ENCODE peak calls at places on chromosomes 6 and 20, in eight cellular contexts. C, D, V, S, Q, O, N and Z are unnamed samples.

GRCh38 chr20:25177890-25178321 is 17.6 kb upstream of the ENTPD6 start:
- DNase-seq in Q (no peak), S (peak; percentile 29), V (no peak), N (peak; percentile 7), C (no peak), D (no peak), O (no peak), Z (peak; percentile 78)

GRCh38 chr20:62875419-62876355 is 14.1 kb upstream of the TCFL5 start:
- DNase-seq in S (peak; percentile 82), D (no peak), O (no peak), V (peak; percentile 79), Q (no peak), N (peak; percentile 78), C (peak; percentile 63), Z (peak; percentile 86)

GRCh38 chr6:56713285-56713684 is 70.6 kb upstream of the DST start:
- DNase-seq in D (no peak), S (peak; percentile 80), C (no peak), N (peak; percentile 84), V (no peak), Q (no peak), O (no peak), Z (peak; percentile 86)

GRCh38 chr6:33105916-33106871 is 30.4 kb downstream of the HLA-DPB1 start:
- DNase-seq in Q (no peak), S (no peak), N (no peak), V (no peak), O (no peak), D (no peak), C (no peak), Z (no peak)

GRCh38 chr6:100472674-100473073 is 8.0 kb upstream of the SIM1 start:
- DNase-seq in N (no peak), D (no peak), C (no peak), S (peak; percentile 35), O (no peak), Q (no peak), V (no peak), Z (peak; percentile 54)

GRCh38 chr6:40950986-40951730 is 87.9 kb downstream of the UNC5CL start:
- DNase-seq in O (no peak), S (no peak), C (no peak), D (no peak), V (no peak), N (no peak), Q (no peak), Z (peak; percentile 54)

GRCh38 chr20:61556116-61556515 is 304.1 kb downstream of the CDH4 start:
- DNase-seq in S (peak; percentile 59), N (peak; percentile 15), Q (no peak), O (no peak), D (no peak), V (no peak), C (no peak), Z (peak; percentile 82)

GRCh38 chr6:39696986-39697788 is 28.0 kb downstream of the KIF6 start:
- DNase-seq in D (no peak), O (no peak), C (no peak), V (no peak), S (no peak), N (no peak), Q (no peak), Z (no peak)

GRCh38 chr6:16471222-16471784 is 232.9 kb downstream of the GMPR start:
- DNase-seq in C (no peak), Q (no peak), V (no peak), N (peak; percentile 29), S (peak; percentile 7), D (no peak), O (no peak), Z (no peak)

GRCh38 chr20:19867940-19868371 is 109.9 kb downstream of the RIN2 start:
- DNase-seq in O (no peak), D (no peak), C (no peak), N (no peak), S (no peak), Q (no peak), V (no peak), Z (no peak)

GRCh38 chr6:7674291-7674690 is 51.6 kb upstream of the BMP6 start:
- DNase-seq in N (no peak), S (no peak), D (no peak), V (no peak), Q (no peak), C (no peak), O (no peak), Z (no peak)

GRCh38 chr20:9214676-9215075 is 145.8 kb downstream of the PLCB4 start:
- DNase-seq in Q (no peak), C (no peak), N (peak; percentile 96), O (no peak), V (no peak), S (no peak), D (no peak), Z (peak; percentile 55)

GRCh38 chr6:53852805-53853204 is 58.0 kb downstream of the LRRC1 start:
- DNase-seq in D (no peak), C (no peak), Q (no peak), S (no peak), O (no peak), N (no peak), V (no peak), Z (no peak)

GRCh38 chr6:133889557-133890301 is 816 bp downstream of the TCF21 start:
- DNase-seq in Q (no peak), N (peak; percentile 84), V (no peak), D (no peak), O (no peak), C (no peak), S (no peak), Z (no peak)

GRCh38 chr20:25039697-25040437 is 18.1 kb downstream of the ACSS1 start:
- DNase-seq in N (peak; percentile 49), C (no peak), S (peak; percentile 97), O (no peak), V (no peak), D (no peak), Q (no peak), Z (peak; percentile 92)

GRCh38 chr20:63083831-63084562 is 77.2 kb upstream of the BHLHE23 start:
- DNase-seq in S (no peak), O (no peak), D (no peak), C (no peak), V (no peak), Q (no peak), N (no peak), Z (no peak)

GRCh38 chr6:52596371-52597028 is 19.6 kb upstream of the TRAM2 start:
- DNase-seq in O (no peak), N (peak; percentile 86), C (no peak), D (no peak), Q (no peak), V (peak; percentile 26), S (no peak), Z (peak; percentile 57)

GRCh38 chr20:46995561-46996142 is 101.0 kb downstream of the EYA2 start:
- DNase-seq in S (no peak), N (no peak), O (no peak), V (no peak), C (peak; percentile 85), D (no peak), Q (no peak), Z (no peak)

GRCh38 chr6:82246802-82247633 is 526 bp downstream of the IBTK start:
- DNase-seq in D (no peak), C (no peak), Q (no peak), O (no peak), N (peak; percentile 78), V (peak; percentile 50), S (peak; percentile 83), Z (peak; percentile 59)